ENCODE peak calls at places on chromosomes 12 and 14, in six cellular contexts. D is astrocyte, G is adipocyte, Q is PC-3, Y is thoracic aorta, T is mesenchymal stem cell. F is an unnamed sample. For H3K4me1, the result is how much of the 10 kb centered on the place peaks cover.

GRCh38 chr12:10304161-10304574 is 3.5 kb upstream of the KLRD1 start:
- DNase-seq in Q (peak), Y (no peak), T (peak), D (peak), G (peak), F (no peak)

GRCh38 chr12:115093261-115093660 is 409.3 kb upstream of the TBX3 start:
- DNase-seq in G (no peak), T (no peak), Y (no peak), Q (no peak), D (no peak), F (no peak)

GRCh38 chr12:51622564-51622963 is 31.5 kb downstream of the SCN8A start:
- DNase-seq in T (peak), Y (no peak), D (peak), Q (peak), G (peak), F (peak)

GRCh38 chr12:41205070-41205715 is 17.1 kb downstream of the PDZRN4 start:
- DNase-seq in Q (no peak), G (peak), D (no peak), Y (no peak), T (peak), F (no peak)

GRCh38 chr14:79404874-79405273 is 806.4 kb downstream of the DIO2 start:
- DNase-seq in Q (no peak), D (no peak), Y (no peak), G (no peak), T (no peak), F (no peak)

GRCh38 chr12:34208331-34209258 is 186.3 kb downstream of the ALG10 start:
- DNase-seq in D (no peak), Q (no peak), Y (no peak), T (no peak), G (no peak), F (no peak)

GRCh38 chr14:54653764-54654469 is 87.0 kb downstream of the SAMD4A start:
- DNase-seq in Y (no peak), Q (peak), D (peak), T (peak), G (peak), F (peak)

GRCh38 chr12:112822056-112822455 is 30.5 kb downstream of the RPH3A start:
- DNase-seq in Q (no peak), T (no peak), Y (no peak), D (no peak), G (no peak), F (no peak)

GRCh38 chr12:64968989-64969819 is 144.8 kb downstream of the TBC1D30 start:
- DNase-seq in Q (peak), D (no peak), Y (no peak), G (no peak), T (peak), F (peak)

GRCh38 chr12:22256634-22257033 is 77.9 kb downstream of the ST8SIA1 start:
- DNase-seq in G (no peak), Q (no peak), T (peak), D (no peak), Y (no peak), F (no peak)

GRCh38 chr12:131074221-131075083 is 120.7 kb downstream of the ADGRD1 start:
- DNase-seq in Y (no peak), Q (no peak), T (no peak), G (no peak), D (no peak), F (no peak)

GRCh38 chr14:68654471-68654941 is 138.4 kb downstream of the ZFP36L1 start:
- DNase-seq in T (no peak), Q (no peak), G (no peak), D (no peak), Y (no peak), F (no peak)

GRCh38 chr14:68655961-68656360 is 136.9 kb downstream of the ZFP36L1 start:
- DNase-seq in T (no peak), D (no peak), Y (no peak), Q (peak), G (no peak), F (no peak)

GRCh38 chr14:68653754-68654153 is 139.1 kb downstream of the ZFP36L1 start:
- DNase-seq in G (no peak), T (no peak), Y (no peak), D (no peak), Q (no peak), F (no peak)

GRCh38 chr14:68656452-68656851 is 136.4 kb downstream of the ZFP36L1 start:
- DNase-seq in T (no peak), Q (no peak), D (no peak), G (no peak), Y (no peak), F (no peak)

GRCh38 chr14:68655021-68655811 is 137.7 kb downstream of the ZFP36L1 start:
- DNase-seq in D (no peak), Y (no peak), Q (no peak), G (no peak), T (no peak), F (no peak)
- H3K4me1 ChIP-seq in D (under half), Y (under half), Q (under half), G (under half), T (under half), F (under half)

DNA sequence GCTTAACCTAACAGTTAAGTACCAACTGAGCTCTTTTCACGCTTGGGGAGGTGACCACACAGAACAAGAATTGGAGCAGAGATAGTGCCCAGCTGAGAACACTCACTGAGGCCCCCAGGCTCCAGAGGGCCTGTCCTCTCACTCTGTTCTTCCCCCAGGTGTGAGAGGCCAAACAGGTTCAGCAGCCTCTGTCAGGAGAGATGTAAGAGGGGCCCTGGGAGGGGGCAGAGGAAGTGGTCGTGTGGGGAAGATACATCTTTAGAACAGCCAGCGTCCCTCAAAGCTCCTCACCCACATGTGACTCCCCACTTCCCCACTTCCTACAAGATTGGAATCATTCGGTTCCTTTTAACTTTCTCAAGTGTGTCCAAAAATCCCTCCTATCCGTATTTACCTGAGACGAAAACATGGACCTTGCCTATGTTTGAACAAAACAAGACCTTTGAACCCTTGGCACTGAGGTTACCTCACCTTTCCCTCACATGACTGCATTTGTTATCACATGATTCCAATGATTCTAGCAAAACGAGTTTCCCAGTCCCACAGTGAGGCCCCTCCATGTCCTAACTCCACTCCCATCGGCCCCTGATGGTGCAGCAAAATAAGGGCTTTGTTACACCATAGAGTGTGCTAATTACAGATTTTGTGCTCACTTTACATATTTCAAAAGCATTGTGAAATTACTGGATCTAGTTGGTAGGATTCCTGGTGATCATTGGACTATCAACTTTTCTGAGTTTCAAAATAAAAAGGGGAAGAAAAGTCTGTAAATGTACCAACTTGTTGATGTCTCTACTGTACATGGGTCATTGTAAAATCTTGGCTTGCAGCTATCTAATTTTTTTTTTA is 40.0 kb upstream of the PAPOLA start:
- DNase-seq in T (no peak), G (no peak), Y (no peak), D (no peak), Q (no peak), F (peak)
- H3K4me1 ChIP-seq in T (under half), G (under half), Y (under half), D (under half), Q (under half), F (under half)

GRCh38 chr14:93023802-93024434 is 91.8 kb downstream of the ITPK1 start:
- DNase-seq in D (no peak), G (no peak), Q (no peak), Y (no peak), T (no peak), F (no peak)
- H3K4me1 ChIP-seq in D (under half), G (under half), Q (under half), Y (under half), T (under half), F (under half)

DNA sequence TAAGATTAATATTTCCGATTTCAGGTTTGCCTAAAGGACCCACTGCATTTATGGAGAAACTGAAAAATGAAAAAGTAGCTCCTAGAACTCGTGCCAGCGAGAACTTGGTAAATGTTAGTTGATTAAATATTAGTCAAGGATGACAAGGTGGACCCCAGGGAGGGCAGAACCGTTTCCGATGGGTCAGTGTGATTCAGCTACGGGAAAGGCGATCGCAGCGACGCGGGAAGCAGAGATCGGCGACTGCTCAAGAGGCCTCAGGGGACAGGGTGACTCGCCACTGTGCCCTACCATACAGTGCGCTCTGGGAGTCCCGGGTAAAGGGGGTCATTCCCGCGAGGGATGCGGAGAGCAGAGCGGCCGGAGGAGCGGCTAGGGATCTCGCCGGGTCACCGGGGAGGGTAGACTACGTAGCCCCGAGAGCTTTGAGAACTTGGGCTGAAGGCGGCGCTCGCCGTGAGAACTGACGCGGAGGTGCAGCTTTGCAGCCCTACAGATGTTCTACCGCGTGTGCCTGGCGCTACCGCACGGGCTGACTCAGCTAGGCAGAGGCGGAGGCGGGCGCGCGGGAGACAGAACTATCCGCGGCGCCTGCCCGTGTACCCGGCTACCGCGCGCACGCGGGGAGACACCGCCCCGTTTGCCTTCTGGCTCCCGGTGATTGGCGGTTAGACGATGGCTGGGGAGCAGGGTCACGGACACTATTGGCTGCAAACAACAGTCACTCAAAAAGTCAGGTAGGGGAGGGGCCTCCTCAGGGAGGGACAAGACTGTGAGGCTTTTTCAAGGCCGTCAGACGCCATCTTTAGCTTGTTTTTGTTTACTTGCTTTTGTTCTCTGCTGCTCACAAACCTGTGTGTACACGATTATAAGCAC is 3.2 kb downstream of the C14orf93 start:
- DNase-seq in G (peak), T (peak), Q (peak), Y (peak), D (peak), F (peak)
- H3K4me1 ChIP-seq in G (under half), T (under half), Q (under half), Y (under half), D (under half), F (under half)

GRCh38 chr12:53222170-53223005 is 9.6 kb downstream of the RARG start:
- DNase-seq in G (peak), Y (no peak), D (no peak), T (no peak), Q (no peak), F (no peak)
- H3K4me1 ChIP-seq in G (under half), Y (under half), D (half or more), T (under half), Q (under half), F (under half)

GRCh38 chr12:53062011-53062961 is 12.4 kb downstream of the TNS2 start:
- DNase-seq in T (no peak), Y (no peak), G (no peak), D (no peak), Q (no peak), F (no peak)
- H3K4me1 ChIP-seq in T (under half), Y (under half), G (half or more), D (under half), Q (under half), F (under half)

GRCh38 chr14:22786685-22787084 is 20.2 kb downstream of the OXA1L start:
- DNase-seq in Q (no peak), G (no peak), Y (no peak), T (no peak), D (no peak), F (no peak)
- H3K4me1 ChIP-seq in Q (under half), G (under half), Y (under half), T (under half), D (under half), F (under half)

GRCh38 chr12:2283480-2283879 is 230.7 kb downstream of the CACNA1C start:
- DNase-seq in G (no peak), Q (no peak), T (no peak), D (no peak), Y (no peak), F (no peak)
- H3K4me1 ChIP-seq in G (half or more), Q (under half), T (under half), D (under half), Y (under half), F (under half)

GRCh38 chr12:54028324-54029201 is at the start of gene HOXC6:
- DNase-seq in Y (no peak), T (peak), D (no peak), Q (peak), G (no peak), F (no peak)

GRCh38 chr12:54027442-54027786 is 826 bp upstream of the HOXC6 start:
- DNase-seq in Q (no peak), G (no peak), D (no peak), Y (no peak), T (no peak), F (no peak)

GRCh38 chr12:54024581-54024980 is 3.7 kb upstream of the HOXC6 start:
- DNase-seq in D (no peak), Q (no peak), G (no peak), Y (no peak), T (no peak), F (no peak)

GRCh38 chr12:54025507-54026393 is 2.5 kb upstream of the HOXC6 start:
- DNase-seq in T (peak), G (no peak), Y (no peak), Q (no peak), D (no peak), F (no peak)

GRCh38 chr12:54026640-54027441 is 1.4 kb upstream of the HOXC6 start:
- DNase-seq in Y (no peak), G (no peak), T (peak), Q (no peak), D (no peak), F (no peak)
- H3K4me1 ChIP-seq in Y (under half), G (half or more), T (under half), Q (under half), D (under half), F (under half)